ENCODE peak calls at places on chromosomes 16 and 17, in four cellular contexts. R is HEK293T, D is KG1, B is NCI-H345. P is an unnamed sample.

GRCh38 chr16:19710191-19710908 is 7.7 kb downstream of the KNOP1 start:
- DNase-seq in R (no peak), D (no peak), B (no peak), P (no peak)

GRCh38 chr17:16353702-16354174 is 469 bp upstream of the CENPV start:
- DNase-seq in R (no peak), D (no peak), B (no peak), P (no peak)

GRCh38 chr17:2093349-2093748 is 38.4 kb downstream of the HIC1 start:
- DNase-seq in R (no peak), D (no peak), B (no peak), P (no peak)

GRCh38 chr16:9072806-9073341 is 18.6 kb upstream of the HAPSTR1 start:
- DNase-seq in R (no peak), D (no peak), B (no peak), P (no peak)

GRCh38 chr16:69840975-69841374 is 78.8 kb downstream of the WWP2 start:
- DNase-seq in R (no peak), D (no peak), B (no peak), P (no peak)

GRCh38 chr17:8121531-8122390 is 2.1 kb downstream of the HES7 start:
- DNase-seq in R (no peak), D (peak), B (peak), P (no peak)

GRCh38 chr17:8880466-8880865 is 13.0 kb upstream of the PIK3R6 start:
- DNase-seq in R (no peak), D (no peak), B (no peak), P (no peak)

GRCh38 chr17:78899361-78900260 is 3.4 kb downstream of the CEP295NL start:
- DNase-seq in R (no peak), D (no peak), B (no peak), P (no peak)

GRCh38 chr16:68275611-68276191 is 11.4 kb downstream of the SLC7A6 start:
- DNase-seq in R (no peak), D (no peak), B (peak), P (peak)

GRCh38 chr17:61285483-61286320 is 113.9 kb upstream of the TBX2 start:
- DNase-seq in R (no peak), D (no peak), B (no peak), P (no peak)

P was measured in central memory CD4-positive, alpha-beta T cell.